ENCODE peak calls at places on chromosomes 4 and X, in four cellular contexts. X is right lobe of liver, H is adrenal gland, N is HepG2. L is an unnamed sample.

GRCh38 chrX:53684415-53685192 is 1.9 kb downstream of the HUWE1 start:
- DNase-seq in N (no peak), X (no peak), H (no peak), L (no peak)

GRCh38 chrX:72169008-72169728 is 12.4 kb upstream of the PIN4 start:
- DNase-seq in H (peak), X (no peak), N (no peak), L (no peak)

GRCh38 chr4:22778547-22779163 is 85.9 kb downstream of the GBA3 start:
- DNase-seq in X (no peak), N (no peak), H (no peak), L (no peak)

GRCh38 chr4:13783800-13784411 is 156.4 kb upstream of the BOD1L1 start:
- DNase-seq in H (no peak), N (peak), X (no peak), L (no peak)

GRCh38 chr4:19278665-19279064 is 973.0 kb upstream of the SLIT2 start:
- DNase-seq in X (no peak), N (no peak), H (no peak), L (no peak)

GRCh38 chrX:125293792-125294780 is 25.6 kb upstream of the TEX13C start:
- DNase-seq in N (no peak), X (no peak), H (no peak), L (no peak)

GRCh38 chrX:50680990-50681389 is 133.0 kb downstream of the SHROOM4 start:
- DNase-seq in H (no peak), X (no peak), N (no peak), L (no peak)

GRCh38 chr4:73315091-73315490 is 56.5 kb upstream of the ANKRD17 start:
- DNase-seq in H (no peak), N (no peak), X (no peak), L (no peak)

GRCh38 chr4:73730292-73730691 is 10.1 kb upstream of the CXCL8 start:
- DNase-seq in N (no peak), H (no peak), X (no peak), L (no peak)

GRCh38 chr4:24686866-24687672 is 102.7 kb upstream of the DHX15 start:
- DNase-seq in H (peak), N (peak), X (no peak), L (no peak)

GRCh38 chrX:48487362-48487785 is 11.4 kb downstream of the FTSJ1 start:
- DNase-seq in H (no peak), N (peak), X (no peak), L (no peak)

DNA sequence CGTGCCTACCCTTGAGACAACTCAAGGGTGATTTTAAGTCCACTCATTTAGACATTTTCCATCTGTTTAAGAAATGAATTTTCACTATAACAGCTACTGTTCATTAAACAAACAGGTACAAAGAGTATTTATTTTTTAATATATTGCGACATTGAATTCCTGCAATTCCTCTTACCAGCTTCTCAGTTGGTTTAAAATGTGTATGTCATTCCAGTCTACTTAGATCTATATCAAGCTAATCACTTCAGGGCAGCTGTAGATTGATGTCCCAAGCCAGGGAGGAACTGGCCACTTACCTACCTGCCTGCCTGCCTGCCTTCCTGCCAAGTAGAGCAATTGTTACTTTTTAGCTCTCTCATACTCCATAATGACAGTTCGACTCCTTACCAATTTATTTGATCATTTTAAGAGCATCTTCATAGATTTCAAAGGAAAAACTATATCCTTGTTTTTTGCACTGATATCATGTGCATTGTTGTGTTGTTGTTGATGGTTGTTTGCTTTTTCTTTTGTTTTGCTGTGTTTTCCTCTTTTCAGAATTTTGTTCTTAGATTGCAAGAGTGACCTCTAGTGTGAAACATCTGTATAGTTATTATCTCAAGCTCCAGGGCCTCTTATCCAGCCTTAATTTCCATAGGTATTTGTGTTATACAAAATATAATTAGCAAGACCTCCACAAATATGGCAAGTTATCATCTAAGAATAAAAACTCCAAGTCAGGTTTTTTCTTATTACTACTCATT is 120.9 kb upstream of the NRK start:
- DNase-seq in N (no peak), X (no peak), H (no peak), L (no peak)
- TF ChIP-seq CTCF in N (no peak), X (peak), H (no peak), L (no peak)

GRCh38 chr4:4425119-4425690 is 38.3 kb downstream of the NSG1 start:
- DNase-seq in H (no peak), X (no peak), N (no peak), L (no peak)
- TF ChIP-seq POLR2A in H (no peak), X (no peak), N (no peak), L (no peak)

DNA sequence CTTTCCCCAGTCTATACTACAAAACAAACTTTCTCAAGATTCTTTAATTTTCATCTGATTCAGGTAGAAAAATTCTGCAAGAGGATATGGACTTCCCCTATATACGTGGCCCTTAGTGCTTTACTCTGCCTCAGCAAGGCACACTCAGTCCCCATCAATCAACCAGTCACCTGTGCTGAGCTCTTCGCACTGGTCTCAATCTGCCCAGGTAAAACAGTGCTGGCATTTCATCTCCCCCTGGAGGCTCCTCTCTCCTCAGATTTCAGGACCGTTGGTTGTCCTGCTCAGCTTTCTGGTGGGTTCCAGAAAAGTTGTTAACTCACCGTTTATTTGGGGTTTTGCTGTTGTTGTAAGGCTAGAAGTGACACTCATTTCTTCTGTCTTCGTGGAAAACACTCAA is 518.1 kb downstream of the TRIML1 start:
- DNase-seq in N (no peak), H (no peak), X (no peak), L (no peak)
- TF ChIP-seq CTCF in N (peak), H (no peak), X (no peak), L (no peak)

GRCh38 chr4:40247350-40247749 is 50.5 kb downstream of the RHOH start:
- DNase-seq in X (no peak), N (no peak), H (no peak), L (no peak)

GRCh38 chr4:40246938-40247337 is 50.1 kb downstream of the RHOH start:
- DNase-seq in N (no peak), X (no peak), H (no peak), L (no peak)

GRCh38 chr4:40246547-40246900 is 49.7 kb downstream of the RHOH start:
- DNase-seq in N (no peak), X (no peak), H (no peak), L (no peak)

GRCh38 chr4:40243390-40243948 is 46.6 kb downstream of the RHOH start:
- DNase-seq in N (no peak), H (no peak), X (no peak), L (no peak)

DNA sequence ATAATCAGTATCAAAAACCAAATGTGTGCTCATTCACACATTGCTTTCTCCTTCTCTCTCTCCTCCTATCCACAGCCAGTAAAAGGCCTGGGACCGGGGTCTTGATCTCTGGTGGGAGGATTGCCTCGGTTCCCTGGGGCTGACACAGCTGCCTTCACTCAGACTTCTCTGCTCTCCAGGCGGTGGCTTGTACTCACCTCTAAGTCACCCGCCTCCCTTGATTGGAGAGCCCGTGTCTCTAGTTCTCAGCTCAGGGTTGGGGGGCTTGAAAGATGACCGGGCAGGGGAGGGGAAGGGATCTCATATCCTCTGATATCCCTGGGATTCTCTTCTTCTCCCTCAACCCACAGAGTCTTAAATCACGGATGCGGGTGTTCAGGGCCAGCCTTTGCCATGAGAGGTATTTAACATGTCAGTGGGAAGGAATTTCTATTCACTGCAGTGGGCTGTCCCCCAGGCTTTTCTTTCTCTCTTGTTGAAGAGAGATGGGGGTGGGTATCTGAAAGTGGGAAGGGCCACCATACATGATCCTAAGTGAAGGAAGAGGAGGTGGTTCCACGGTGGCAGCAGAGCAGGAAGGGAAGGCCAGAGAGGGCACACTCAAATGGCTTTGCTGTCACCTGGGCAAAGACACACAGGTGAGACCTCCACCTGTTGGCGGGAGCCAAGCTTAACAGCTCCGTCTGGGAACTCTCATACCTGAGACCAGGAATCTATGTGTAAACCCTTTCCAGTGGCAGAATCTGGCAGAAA is 49.1 kb downstream of the RHOH start:
- DNase-seq in X (no peak), H (no peak), N (no peak), L (no peak)
- TF ChIP-seq POLR2A in X (no peak), H (no peak), N (no peak), L (no peak)

DNA sequence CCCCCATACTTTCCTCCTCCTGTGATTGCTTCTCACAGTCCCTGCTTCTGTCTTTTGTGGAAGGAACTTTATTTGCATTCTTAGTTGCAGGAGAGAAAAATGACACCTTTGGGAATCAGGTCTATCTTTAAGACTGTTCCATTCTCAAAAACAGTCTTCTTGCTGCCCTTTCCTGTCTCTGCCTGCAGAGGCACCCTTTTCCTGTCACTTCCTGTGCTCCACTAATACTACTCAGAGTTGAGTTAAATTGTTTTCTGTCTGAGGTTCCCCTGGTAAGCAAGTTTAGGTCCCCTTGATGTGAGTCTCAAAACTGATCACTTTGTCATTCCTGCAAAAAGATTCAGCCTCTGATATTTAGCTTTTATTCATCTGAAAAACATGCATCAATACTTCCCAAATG is 208.8 kb upstream of the CLNK start:
- DNase-seq in H (no peak), N (no peak), X (no peak), L (no peak)
- TF ChIP-seq CTCF in H (no peak), N (no peak), X (no peak), L (peak)

GRCh38 chr4:870951-871350 is 45.0 kb upstream of the CPLX1 start:
- DNase-seq in N (no peak), H (no peak), X (no peak), L (no peak)

GRCh38 chr4:867526-868250 is 41.8 kb upstream of the CPLX1 start:
- DNase-seq in X (no peak), H (no peak), N (no peak), L (no peak)

GRCh38 chr4:871484-871883 is 45.6 kb upstream of the CPLX1 start:
- DNase-seq in H (no peak), X (no peak), N (no peak), L (no peak)

GRCh38 chr4:868421-868820 is 42.5 kb upstream of the CPLX1 start:
- DNase-seq in X (no peak), H (no peak), N (no peak), L (no peak)

GRCh38 chr4:869776-870175 is 43.8 kb upstream of the CPLX1 start:
- DNase-seq in N (no peak), X (no peak), H (no peak), L (no peak)
- TF ChIP-seq POLR2A in N (no peak), X (no peak), H (no peak), L (no peak)

GRCh38 chr4:139889194-139889762 is 223.7 kb downstream of the MGST2 start:
- DNase-seq in X (no peak), N (no peak), H (no peak), L (no peak)

GRCh38 chr4:139890810-139891209 is 225.2 kb downstream of the MGST2 start:
- DNase-seq in X (no peak), N (no peak), H (no peak), L (no peak)

GRCh38 chr4:139889901-139890300 is 224.3 kb downstream of the MGST2 start:
- DNase-seq in H (no peak), X (no peak), N (no peak), L (no peak)

GRCh38 chr4:139896242-139896752 is 230.7 kb downstream of the MGST2 start:
- DNase-seq in N (no peak), X (no peak), H (no peak), L (no peak)

DNA sequence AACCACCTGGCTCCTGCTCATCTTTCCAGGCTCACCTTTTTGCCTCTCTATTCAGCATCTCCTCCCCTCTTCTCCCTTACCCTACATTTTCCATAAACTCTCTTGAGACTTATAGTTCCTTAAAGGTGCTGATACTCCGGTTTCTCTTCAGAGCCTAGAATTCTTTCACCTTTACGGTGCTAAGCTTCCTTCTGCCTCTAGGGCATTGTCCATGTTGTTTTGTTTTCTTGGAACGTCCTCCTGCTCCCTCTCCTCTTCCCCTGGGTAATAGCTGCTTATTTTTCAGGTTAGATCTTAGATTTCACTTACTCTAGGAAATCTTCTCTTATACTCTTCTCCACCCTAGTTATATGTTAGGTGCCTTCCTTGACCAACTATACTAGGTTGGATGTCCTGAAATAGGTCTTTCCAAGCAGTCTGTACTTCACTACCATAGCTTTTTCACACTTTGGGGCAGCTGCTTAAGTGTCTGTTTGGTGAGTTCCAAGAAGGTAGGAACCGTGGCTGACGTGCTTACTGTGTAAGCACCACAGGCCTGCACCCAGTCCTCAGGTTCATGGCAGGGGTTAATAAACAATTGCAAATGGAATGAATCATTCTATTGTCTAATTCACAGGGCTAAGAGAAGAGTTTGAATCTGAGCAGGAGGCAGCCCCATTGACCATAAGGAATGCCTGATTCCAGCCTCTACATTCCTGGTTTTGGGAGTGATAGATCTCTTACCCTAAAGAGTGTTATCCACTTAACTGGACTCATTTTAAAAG is 227.5 kb downstream of the MGST2 start:
- DNase-seq in N (no peak), X (no peak), H (no peak), L (no peak)
- TF ChIP-seq CTCF in N (no peak), X (no peak), H (no peak), L (no peak)

L was measured in heart left ventricle.